ENCODE peak calls at places on chromosomes 11 and 22, in six cellular contexts. O is mesenchymal stem cell, Q is H9, H is trophoblast cell, T is H1, Y is IMR-90. P is an unnamed sample. For H3K4me1, the result is how much of the 10 kb centered on the place peaks cover.

GRCh38 chr11:105854269-105854668 is 167.8 kb downstream of the MSANTD4 start:
- DNase-seq in O (no peak), Q (no peak), H (no peak), T (no peak), Y (no peak), P (no peak)

GRCh38 chr11:68043349-68044144 is 4.7 kb downstream of the TCIRG1 start:
- DNase-seq in O (peak), Q (peak), H (no peak), T (no peak), Y (peak), P (no peak)

GRCh38 chr22:48957987-48958321 is 869.7 kb downstream of the BRD1 start:
- DNase-seq in O (no peak), Q (peak), H (no peak), T (no peak), Y (no peak), P (no peak)

GRCh38 chr22:24681236-24681635 is 78.2 kb downstream of the GGT1 start:
- DNase-seq in O (no peak), Q (no peak), H (no peak), T (no peak), Y (peak), P (no peak)

GRCh38 chr11:390175-390574 is 3.8 kb upstream of the PKP3 start:
- DNase-seq in O (no peak), Q (peak), H (no peak), T (no peak), Y (no peak), P (no peak)

GRCh38 chr22:18035740-18036139 is 11.4 kb upstream of the MICAL3 start:
- DNase-seq in O (no peak), Q (peak), H (peak), T (no peak), Y (peak), P (no peak)

GRCh38 chr11:106101797-106102196 is 24.3 kb downstream of the AASDHPPT start:
- DNase-seq in O (peak), Q (no peak), H (no peak), T (no peak), Y (peak), P (no peak)

GRCh38 chr11:100105605-100106358 is 581.3 kb upstream of the ARHGAP42 start:
- DNase-seq in O (no peak), Q (peak), H (no peak), T (no peak), Y (no peak), P (no peak)

GRCh38 chr11:125768256-125769046 is 10.2 kb downstream of the PATE2 start:
- DNase-seq in O (no peak), Q (no peak), H (no peak), T (no peak), Y (no peak), P (no peak)

DNA sequence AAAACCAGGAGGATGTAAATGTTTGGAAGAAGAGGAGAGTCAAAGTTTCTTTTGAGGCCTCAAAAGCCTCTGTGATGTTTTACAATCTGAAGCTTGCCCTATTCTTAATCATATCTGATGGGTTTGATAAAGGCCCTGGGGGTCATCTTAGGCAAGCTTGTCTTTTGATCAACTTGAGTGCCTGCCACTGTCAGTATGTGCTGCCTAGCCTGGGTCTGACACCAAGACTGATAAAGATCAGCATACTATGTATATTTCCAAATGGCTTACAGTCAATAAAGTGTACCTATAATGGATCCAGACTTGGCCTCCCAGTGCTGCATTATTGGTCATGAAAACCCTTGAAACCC is 12.7 kb downstream of the EHF start:
- DNase-seq in O (no peak), Q (no peak), H (no peak), T (no peak), Y (no peak), P (no peak)
- H3K4me1 ChIP-seq in O (under half), Q (under half), H (under half), T (under half), Y (under half), P (under half)

GRCh38 chr11:110186456-110186855 is 93.3 kb downstream of the ZC3H12C start:
- DNase-seq in O (no peak), Q (no peak), H (no peak), T (no peak), Y (no peak), P (no peak)
- H3K27ac ChIP-seq in O (no peak), Q (no peak), H (no peak), T (no peak), Y (no peak), P (no peak)

GRCh38 chr22:50268655-50269113 is 1.5 kb downstream of the MAPK11 start:
- DNase-seq in O (no peak), Q (no peak), H (no peak), T (no peak), Y (no peak), P (no peak)
- H3K14ac ChIP-seq in O (no peak), Q (no peak), H (no peak), T (no peak), Y (no peak), P (peak)

DNA sequence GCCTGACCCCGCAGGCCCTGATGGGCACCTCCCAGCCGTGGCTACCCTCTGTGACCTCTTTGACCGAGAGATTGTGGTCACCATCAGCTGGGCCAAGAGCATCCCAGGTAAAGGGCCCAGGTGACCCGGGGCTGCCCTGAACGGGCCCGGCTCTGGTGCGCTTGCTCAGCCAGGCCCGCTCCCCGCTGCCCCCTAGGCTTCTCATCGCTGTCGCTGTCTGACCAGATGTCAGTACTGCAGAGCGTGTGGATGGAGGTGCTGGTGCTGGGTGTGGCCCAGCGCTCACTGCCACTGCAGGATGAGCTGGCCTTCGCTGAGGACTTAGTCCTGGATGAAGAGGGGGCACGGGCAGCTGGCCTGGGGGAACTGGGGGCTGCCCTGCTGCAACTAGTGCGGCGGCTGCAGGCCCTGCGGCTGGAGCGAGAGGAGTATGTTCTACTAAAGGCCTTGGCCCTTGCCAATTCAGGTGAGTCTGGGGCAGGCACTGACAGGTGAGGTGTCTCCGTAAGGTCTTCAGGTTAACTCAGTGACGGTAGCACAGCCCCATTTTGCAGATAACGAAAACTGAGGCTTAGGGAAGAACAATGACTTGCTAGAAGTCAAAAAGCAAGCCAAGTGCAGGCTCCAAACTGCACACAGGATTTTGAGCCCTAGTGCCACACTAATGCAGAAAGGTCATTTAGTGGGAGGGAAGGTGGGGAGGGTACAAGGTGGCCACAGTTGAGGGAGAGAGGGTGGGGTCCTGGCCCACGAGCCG is 2.4 kb downstream of the TRMT112 start:
- DNase-seq in O (no peak), Q (no peak), H (no peak), T (no peak), Y (no peak), P (no peak)
- H3K4me1 ChIP-seq in O (under half), Q (under half), H (under half), T (under half), Y (under half), P (under half)

DNA sequence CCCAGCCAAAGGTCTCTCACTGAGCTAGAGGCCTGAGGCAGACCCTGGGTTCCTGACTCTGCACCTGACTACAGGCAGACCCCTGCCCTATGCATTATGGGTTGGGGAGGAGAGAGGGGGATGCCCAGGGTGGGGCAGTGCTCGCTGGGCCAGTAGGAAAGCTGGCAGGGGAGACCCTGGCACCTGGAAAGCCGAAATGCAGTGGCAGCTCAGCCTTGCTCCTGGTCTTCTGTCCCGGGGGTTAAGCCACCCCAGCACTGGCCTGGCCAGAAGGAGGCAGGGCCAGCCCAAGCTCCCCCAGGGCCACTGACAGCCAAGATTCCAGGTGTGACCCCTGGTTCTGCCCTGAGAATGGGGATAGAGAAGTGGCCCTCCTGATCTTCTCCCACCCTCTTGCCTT is 5.4 kb downstream of the ARAP1 start:
- DNase-seq in O (no peak), Q (no peak), H (no peak), T (peak), Y (no peak), P (no peak)
- H3K27ac ChIP-seq in O (no peak), Q (no peak), H (no peak), T (no peak), Y (no peak), P (no peak)

DNA sequence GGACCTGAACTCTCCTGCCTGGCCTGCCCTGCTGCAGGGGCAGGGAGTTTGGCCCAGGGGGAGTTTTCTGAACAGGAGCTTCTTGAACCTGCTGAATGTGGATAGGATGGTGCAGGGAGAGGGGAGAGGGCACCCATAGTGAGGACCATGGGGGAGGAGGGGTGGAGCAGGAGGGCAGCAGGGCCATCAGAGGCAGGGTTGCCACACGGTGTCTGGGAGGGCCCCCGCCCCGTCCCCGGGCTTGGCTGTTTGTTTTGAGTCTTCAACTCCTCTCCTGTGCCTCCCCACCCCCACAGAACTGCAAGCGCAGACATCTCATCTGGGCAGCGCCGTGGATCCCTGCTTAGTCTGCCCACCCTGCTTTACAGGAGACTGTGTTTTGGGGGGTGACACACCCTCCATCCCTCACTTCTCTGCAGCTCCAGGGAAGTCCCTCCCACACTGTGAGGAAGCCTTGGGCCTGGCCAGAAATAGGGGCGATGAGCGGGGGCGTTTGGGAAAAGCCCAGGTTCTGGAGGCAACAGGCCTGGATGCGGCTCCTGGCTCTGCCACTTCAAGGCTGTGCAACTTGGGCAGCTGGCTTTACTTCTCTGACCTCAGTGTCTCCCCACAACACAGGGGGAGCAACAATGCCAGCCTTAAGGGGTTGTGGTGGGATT is 14.4 kb downstream of the NFAM1 start:
- DNase-seq in O (no peak), Q (no peak), H (no peak), T (no peak), Y (no peak), P (no peak)
- H3K14ac ChIP-seq in O (no peak), Q (peak), H (no peak), T (no peak), Y (no peak), P (no peak)

DNA sequence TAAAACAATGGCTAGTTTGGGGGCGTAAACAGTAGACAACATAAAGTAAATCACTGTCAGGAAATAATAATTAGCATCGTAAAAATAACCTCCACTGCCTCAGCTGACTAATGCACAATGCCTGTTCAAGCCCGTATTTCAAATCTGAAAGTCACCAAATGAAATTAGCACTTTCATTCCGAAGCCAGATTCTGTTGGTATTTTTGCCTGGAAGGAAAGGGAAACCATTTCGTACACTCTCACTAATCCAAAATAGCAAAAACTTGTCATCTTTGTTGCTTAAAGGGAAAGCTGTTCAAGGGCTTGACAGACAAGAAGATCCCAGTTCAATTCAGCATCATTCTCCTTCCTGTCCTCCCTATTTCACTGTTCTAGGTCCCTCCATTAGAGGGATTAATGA is 154.8 kb downstream of the CADM1 start:
- DNase-seq in O (no peak), Q (no peak), H (no peak), T (no peak), Y (no peak), P (no peak)
- H3K4me1 ChIP-seq in O (under half), Q (under half), H (under half), T (under half), Y (under half), P (under half)

GRCh38 chr22:38211556-38211955 is 9.8 kb downstream of the MAFF start:
- DNase-seq in O (peak), Q (no peak), H (no peak), T (no peak), Y (no peak), P (no peak)

GRCh38 chr22:38212442-38212841 is 10.6 kb downstream of the MAFF start:
- DNase-seq in O (no peak), Q (no peak), H (no peak), T (no peak), Y (no peak), P (no peak)

GRCh38 chr22:38215156-38216038 is 13.6 kb downstream of the MAFF start:
- DNase-seq in O (peak), Q (no peak), H (no peak), T (no peak), Y (no peak), P (no peak)

GRCh38 chr22:38213319-38214247 is 11.8 kb downstream of the MAFF start:
- DNase-seq in O (peak), Q (no peak), H (peak), T (no peak), Y (no peak), P (no peak)

GRCh38 chr22:38214248-38215056 is 12.7 kb downstream of the MAFF start:
- DNase-seq in O (peak), Q (peak), H (peak), T (peak), Y (peak), P (peak)
- H3K27ac ChIP-seq in O (no peak), Q (no peak), H (no peak), T (no peak), Y (no peak), P (no peak)

GRCh38 chr11:131136476-131136875 is 220.2 kb upstream of the SNX19 start:
- DNase-seq in O (no peak), Q (no peak), H (no peak), T (no peak), Y (peak), P (no peak)
- H3K14ac ChIP-seq in O (no peak), Q (no peak), H (no peak), T (no peak), Y (peak), P (no peak)

GRCh38 chr22:46610345-46610744 is 9.8 kb upstream of the GRAMD4 start:
- DNase-seq in O (no peak), Q (no peak), H (no peak), T (no peak), Y (no peak), P (no peak)

GRCh38 chr22:46607483-46608114 is 12.6 kb upstream of the GRAMD4 start:
- DNase-seq in O (no peak), Q (no peak), H (no peak), T (no peak), Y (no peak), P (no peak)

GRCh38 chr22:46611189-46611588 is 9.0 kb upstream of the GRAMD4 start:
- DNase-seq in O (no peak), Q (no peak), H (no peak), T (no peak), Y (no peak), P (no peak)

GRCh38 chr22:46609724-46610161 is 10.4 kb upstream of the GRAMD4 start:
- DNase-seq in O (no peak), Q (no peak), H (no peak), T (no peak), Y (no peak), P (no peak)

DNA sequence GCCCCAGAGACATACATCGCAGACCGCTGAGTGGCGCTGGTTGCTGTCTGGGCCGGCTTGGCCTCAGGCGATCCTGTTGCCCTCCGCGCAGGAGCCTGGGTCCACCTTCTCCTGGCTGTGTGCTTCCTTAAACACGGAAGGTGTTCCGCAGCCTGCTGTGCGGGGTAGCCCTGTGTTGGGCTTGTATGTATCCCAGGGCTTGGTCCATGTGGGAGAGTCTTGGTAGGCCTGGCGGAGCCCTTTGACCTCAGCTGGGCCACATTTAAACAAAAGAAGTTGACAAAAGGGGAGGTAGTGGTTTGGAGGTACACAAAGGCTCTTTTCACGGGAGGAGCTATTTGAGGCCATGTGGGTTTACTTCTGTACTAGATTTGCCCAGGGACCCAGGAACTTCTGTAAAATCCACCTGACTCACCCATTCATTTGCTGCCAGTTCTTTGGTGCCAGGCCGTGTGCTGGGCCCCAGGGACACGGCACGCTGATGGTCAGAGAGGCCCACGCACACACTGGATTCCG is 11.0 kb upstream of the GRAMD4 start:
- DNase-seq in O (no peak), Q (no peak), H (no peak), T (no peak), Y (no peak), P (no peak)
- H3K4me1 ChIP-seq in O (under half), Q (under half), H (under half), T (under half), Y (under half), P (under half)